ENCODE peak calls at places on chromosomes 6 and 20, in four cellular contexts. One of them, this sample, is unnamed. For H3K79me1, the result is how much of the 10 kb centered on the place peaks cover.

GRCh38 chr6:52514514-52514913 is 62.3 kb downstream of the TRAM2 start:
- DNase-seq in neuronal stem cell: no peak
- DNase-seq in IMR-90: peak
- DNase-seq in H1: no peak
- DNase-seq in this sample: no peak

GRCh38 chr20:3483309-3483708 is 12.5 kb downstream of the ATRN start:
- DNase-seq in neuronal stem cell: no peak
- DNase-seq in IMR-90: no peak
- DNase-seq in H1: no peak
- DNase-seq in this sample: no peak

GRCh38 chr6:157240059-157240959 is 83.0 kb downstream of the TMEM242 start:
- DNase-seq in neuronal stem cell: no peak
- DNase-seq in IMR-90: peak
- DNase-seq in H1: no peak
- DNase-seq in this sample: no peak

GRCh38 chr6:2979819-2980464 is 8.6 kb upstream of the SERPINB6 start:
- DNase-seq in neuronal stem cell: no peak
- DNase-seq in IMR-90: no peak
- DNase-seq in H1: no peak
- DNase-seq in this sample: no peak

GRCh38 chr6:35291491-35291890 is 6.1 kb upstream of the DEF6 start:
- DNase-seq in neuronal stem cell: no peak
- DNase-seq in IMR-90: no peak
- DNase-seq in H1: no peak
- DNase-seq in this sample: no peak

GRCh38 chr6:77548662-77549366 is 85.5 kb upstream of the HTR1B start:
- DNase-seq in neuronal stem cell: no peak
- DNase-seq in IMR-90: no peak
- DNase-seq in H1: no peak
- DNase-seq in this sample: no peak

GRCh38 chr6:14726816-14727493 is 518.9 kb upstream of the JARID2 start:
- DNase-seq in neuronal stem cell: no peak
- DNase-seq in IMR-90: peak
- DNase-seq in H1: no peak
- DNase-seq in this sample: no peak

GRCh38 chr6:7243188-7243942 is 69.6 kb downstream of the SSR1 start:
- DNase-seq in neuronal stem cell: peak
- DNase-seq in IMR-90: peak
- DNase-seq in H1: no peak
- DNase-seq in this sample: peak

GRCh38 chr6:15464211-15464725 is 198.6 kb downstream of the DTNBP1 start:
- DNase-seq in neuronal stem cell: peak
- DNase-seq in IMR-90: no peak
- DNase-seq in H1: peak
- DNase-seq in this sample: peak

GRCh38 chr6:89667872-89668556 is 29.5 kb upstream of the LYRM2 start:
- DNase-seq in neuronal stem cell: no peak
- DNase-seq in IMR-90: no peak
- DNase-seq in H1: no peak
- DNase-seq in this sample: no peak

GRCh38 chr6:46891396-46891795 is 30.3 kb downstream of the ADGRF5 start:
- DNase-seq in neuronal stem cell: no peak
- DNase-seq in IMR-90: no peak
- DNase-seq in H1: no peak
- DNase-seq in this sample: no peak

GRCh38 chr20:63963348-63963741 is 6.4 kb downstream of the ZNF512B start:
- DNase-seq in neuronal stem cell: no peak
- DNase-seq in IMR-90: no peak
- DNase-seq in H1: no peak
- DNase-seq in this sample: no peak

GRCh38 chr6:137271245-137272183 is 52.3 kb upstream of the IFNGR1 start:
- DNase-seq in neuronal stem cell: peak
- DNase-seq in IMR-90: peak
- DNase-seq in H1: no peak
- DNase-seq in this sample: no peak

GRCh38 chr6:94636780-94637385 is 940.5 kb upstream of the MANEA start:
- DNase-seq in neuronal stem cell: peak
- DNase-seq in IMR-90: peak
- DNase-seq in H1: no peak
- DNase-seq in this sample: peak

GRCh38 chr6:1726341-1726763 is 116.6 kb downstream of the FOXC1 start:
- DNase-seq in neuronal stem cell: peak
- DNase-seq in IMR-90: no peak
- DNase-seq in H1: no peak
- DNase-seq in this sample: no peak

GRCh38 chr6:35140991-35141720 is at the start of gene TCP11:
- DNase-seq in neuronal stem cell: no peak
- DNase-seq in IMR-90: no peak
- DNase-seq in H1: no peak
- DNase-seq in this sample: peak

GRCh38 chr6:82436740-82437139 is 73.1 kb downstream of the TPBG start:
- DNase-seq in neuronal stem cell: no peak
- DNase-seq in IMR-90: no peak
- DNase-seq in H1: no peak
- DNase-seq in this sample: no peak

GRCh38 chr6:118712955-118713354 is 61.6 kb upstream of the CEP85L start:
- DNase-seq in neuronal stem cell: no peak
- DNase-seq in IMR-90: peak
- DNase-seq in H1: no peak
- DNase-seq in this sample: no peak

GRCh38 chr6:56759521-56759920 is 116.8 kb upstream of the DST start:
- DNase-seq in neuronal stem cell: peak
- DNase-seq in IMR-90: no peak
- DNase-seq in H1: no peak
- DNase-seq in this sample: no peak

GRCh38 chr6:14458669-14459266 is 341.2 kb downstream of the CD83 start:
- DNase-seq in neuronal stem cell: no peak
- DNase-seq in IMR-90: peak
- DNase-seq in H1: no peak
- DNase-seq in this sample: no peak

GRCh38 chr20:63124782-63125580 is 91.0 kb downstream of the YTHDF1 start:
- DNase-seq in neuronal stem cell: no peak
- DNase-seq in IMR-90: no peak
- DNase-seq in H1: no peak
- DNase-seq in this sample: peak

GRCh38 chr6:40640591-40641293 is 53.6 kb upstream of the LRFN2 start:
- DNase-seq in neuronal stem cell: no peak
- DNase-seq in IMR-90: no peak
- DNase-seq in H1: no peak
- DNase-seq in this sample: no peak

GRCh38 chr6:143734641-143735063 is 56.9 kb downstream of the PHACTR2 start:
- DNase-seq in neuronal stem cell: no peak
- DNase-seq in IMR-90: no peak
- DNase-seq in H1: no peak
- DNase-seq in this sample: no peak

GRCh38 chr6:75501756-75502155 is 8.2 kb upstream of the FILIP1 start:
- DNase-seq in neuronal stem cell: no peak
- DNase-seq in IMR-90: no peak
- DNase-seq in H1: no peak
- DNase-seq in this sample: no peak

GRCh38 chr6:75503291-75503690 is 9.7 kb upstream of the FILIP1 start:
- DNase-seq in neuronal stem cell: no peak
- DNase-seq in IMR-90: peak
- DNase-seq in H1: no peak
- DNase-seq in this sample: no peak

GRCh38 chr6:75502884-75503283 is 9.3 kb upstream of the FILIP1 start:
- DNase-seq in neuronal stem cell: no peak
- DNase-seq in IMR-90: no peak
- DNase-seq in H1: no peak
- DNase-seq in this sample: no peak

GRCh38 chr6:75505426-75505825 is 11.8 kb upstream of the FILIP1 start:
- DNase-seq in neuronal stem cell: no peak
- DNase-seq in IMR-90: no peak
- DNase-seq in H1: no peak
- DNase-seq in this sample: no peak

GRCh38 chr6:75504902-75505233 is 11.3 kb upstream of the FILIP1 start:
- DNase-seq in neuronal stem cell: no peak
- DNase-seq in IMR-90: no peak
- DNase-seq in H1: no peak
- DNase-seq in this sample: no peak
- H3K79me1 ChIP-seq in neuronal stem cell: under half
- H3K79me1 ChIP-seq in IMR-90: under half
- H3K79me1 ChIP-seq in H1: under half
- H3K79me1 ChIP-seq in this sample: under half

DNA sequence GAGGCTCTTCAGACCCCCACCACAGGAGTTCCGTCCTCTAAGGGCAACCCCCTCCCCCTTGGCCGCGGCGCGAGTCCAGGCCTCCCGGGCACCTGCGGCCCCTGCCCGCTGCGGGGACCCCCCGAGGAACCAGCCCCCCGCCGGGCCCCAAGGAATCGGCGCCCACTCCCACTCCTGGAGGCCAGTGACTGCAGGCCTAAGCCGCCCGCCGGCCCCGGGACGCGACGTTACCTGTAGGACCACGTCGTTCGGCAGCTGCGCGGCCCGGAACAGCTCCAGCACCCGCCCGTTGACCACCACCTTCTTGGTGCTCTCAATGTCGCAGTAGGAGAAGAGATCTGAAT is 782 bp downstream of the REPS1 start:
- DNase-seq in neuronal stem cell: no peak
- DNase-seq in IMR-90: no peak
- DNase-seq in H1: no peak
- DNase-seq in this sample: peak
- H4K91ac ChIP-seq in neuronal stem cell: no peak
- H4K91ac ChIP-seq in IMR-90: no peak
- H4K91ac ChIP-seq in H1: peak
- H4K91ac ChIP-seq in this sample: no peak

DNA sequence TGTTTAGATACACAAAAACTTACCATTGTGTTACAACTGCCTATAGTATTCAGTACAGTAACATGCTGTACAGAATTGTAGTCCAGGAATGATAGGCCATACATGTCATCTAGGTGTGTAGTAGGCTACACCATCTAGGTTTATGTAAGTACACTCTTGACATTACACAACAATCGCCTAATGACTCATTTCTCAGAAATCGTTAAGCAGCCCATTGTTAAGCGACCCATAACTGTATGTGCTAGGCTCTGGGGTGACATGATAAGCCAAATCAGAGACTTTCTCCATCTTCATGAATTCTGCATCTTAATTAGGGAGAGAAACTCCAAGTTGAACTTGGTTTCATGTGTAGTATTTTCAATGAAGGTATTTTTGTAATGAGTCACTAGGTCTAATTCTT is 17.2 kb downstream of the STK35 start:
- DNase-seq in neuronal stem cell: no peak
- DNase-seq in IMR-90: no peak
- DNase-seq in H1: no peak
- DNase-seq in this sample: no peak
- H3K79me1 ChIP-seq in neuronal stem cell: under half
- H3K79me1 ChIP-seq in IMR-90: half or more
- H3K79me1 ChIP-seq in H1: under half
- H3K79me1 ChIP-seq in this sample: under half

GRCh38 chr6:169863710-169864109 is 112.3 kb downstream of the ERMARD start:
- DNase-seq in neuronal stem cell: no peak
- DNase-seq in IMR-90: no peak
- DNase-seq in H1: no peak
- DNase-seq in this sample: no peak
- H4K91ac ChIP-seq in neuronal stem cell: peak
- H4K91ac ChIP-seq in IMR-90: no peak
- H4K91ac ChIP-seq in H1: peak
- H4K91ac ChIP-seq in this sample: no peak

This sample was measured in H9.